ENCODE peak calls at places on chromosomes 11 and 22, in seven cellular contexts. O is uterus, C is heart left ventricle, W is adrenal gland, E is body of pancreas, F is IMR-90, L is Peyer's patch. A is an unnamed sample.

GRCh38 chr11:47587733-47588326 is 1.4 kb downstream of the FAM180B start:
- DNase-seq in W (peak; percentile 42), F (no peak), O (no peak), C (peak; percentile 80), L (no peak), E (no peak), A (peak; percentile 47)

GRCh38 chr11:33779849-33780528 is 5.7 kb upstream of the FBXO3 start:
- DNase-seq in F (peak; percentile 83), E (peak; percentile 32), C (no peak), W (no peak), O (no peak), L (no peak), A (no peak)

GRCh38 chr11:27874998-27875397 is 174.7 kb upstream of the BDNF start:
- DNase-seq in L (no peak), W (no peak), O (no peak), E (no peak), F (no peak), C (no peak), A (no peak)

GRCh38 chr11:59611570-59612565 is 3.7 kb downstream of the OSBP start:
- DNase-seq in F (peak; percentile 67), O (no peak), C (no peak), L (no peak), W (no peak), E (peak; percentile 79), A (no peak)

GRCh38 chr22:47376901-47377520 is 614.6 kb downstream of the TBC1D22A start:
- DNase-seq in E (no peak), F (no peak), C (peak; percentile 48), O (no peak), W (no peak), L (peak; percentile 15), A (no peak)

GRCh38 chr11:73140213-73141030 is 1.7 kb downstream of the FCHSD2 start:
- DNase-seq in C (no peak), W (peak; percentile 57), O (peak; percentile 30), L (peak; percentile 57), E (peak; percentile 34), F (peak; percentile 52), A (peak; percentile 49)

GRCh38 chr22:41355895-41356294 is 25.8 kb upstream of the TEF start:
- DNase-seq in F (no peak), O (no peak), W (no peak), C (no peak), E (no peak), L (no peak), A (no peak)

GRCh38 chr11:10909141-10909883 is 51.5 kb upstream of the ZBED5 start:
- DNase-seq in W (no peak), F (peak; percentile 42), O (no peak), E (no peak), L (no peak), C (no peak), A (no peak)

GRCh38 chr22:46763051-46763705 is 728 bp downstream of the TBC1D22A start:
- DNase-seq in C (peak; percentile 74), O (peak; percentile 68), E (peak; percentile 26), W (peak; percentile 65), L (peak; percentile 73), F (peak; percentile 7), A (peak; percentile 55)

GRCh38 chr11:129374081-129374992 is 1.3 kb upstream of the BARX2 start:
- DNase-seq in E (peak; percentile 31), L (peak; percentile 66), C (no peak), W (no peak), O (no peak), F (no peak), A (no peak)

GRCh38 chr11:16155448-16155847 is 200.9 kb downstream of the SOX6 start:
- DNase-seq in W (no peak), F (no peak), O (no peak), L (no peak), C (no peak), E (no peak), A (no peak)

GRCh38 chr22:29979645-29980303 is 96.8 kb downstream of the MTMR3 start:
- DNase-seq in O (no peak), F (no peak), L (no peak), E (no peak), C (no peak), W (no peak), A (no peak)

GRCh38 chr11:232783-233565 is 3.2 kb downstream of the SIRT3 start:
- DNase-seq in C (no peak), E (no peak), L (no peak), F (no peak), W (no peak), O (no peak), A (no peak)

GRCh38 chr11:106937113-106937512 is 81.2 kb downstream of the GUCY1A2 start:
- DNase-seq in C (no peak), O (no peak), E (no peak), W (no peak), L (no peak), F (no peak), A (no peak)

GRCh38 chr11:43987384-43988039 is 45.1 kb downstream of the C11orf96 start:
- DNase-seq in O (peak; percentile 97), F (peak; percentile 80), W (peak; percentile 94), L (peak; percentile 60), C (peak; percentile 94), E (peak; percentile 66), A (peak; percentile 98)

GRCh38 chr11:13781153-13781552 is 112.7 kb downstream of the FAR1 start:
- DNase-seq in C (no peak), L (no peak), O (no peak), F (no peak), E (no peak), W (no peak), A (no peak)

GRCh38 chr11:69880803-69881445 is 61.7 kb upstream of the FGF3 start:
- DNase-seq in O (no peak), C (no peak), F (no peak), E (no peak), W (no peak), L (peak; percentile 29), A (no peak)

GRCh38 chr11:119694334-119694733 is 34.7 kb downstream of the NECTIN1 start:
- DNase-seq in C (no peak), W (no peak), F (no peak), E (peak; percentile 82), O (no peak), L (peak; percentile 76), A (no peak)

GRCh38 chr11:64859542-64860414 is 15.3 kb upstream of the CDC42BPG start:
- DNase-seq in F (no peak), O (no peak), C (no peak), L (no peak), W (no peak), E (no peak), A (no peak)

GRCh38 chr11:64857485-64857884 is 13.0 kb upstream of the CDC42BPG start:
- DNase-seq in O (no peak), W (no peak), L (no peak), E (no peak), F (no peak), C (no peak), A (no peak)

GRCh38 chr11:64856382-64857227 is 12.2 kb upstream of the CDC42BPG start:
- DNase-seq in C (no peak), E (no peak), W (peak; percentile 92), L (peak; percentile 75), O (peak; percentile 63), F (peak; percentile 85), A (no peak)

GRCh38 chr11:64861227-64861970 is 16.9 kb upstream of the CDC42BPG start:
- DNase-seq in O (no peak), C (no peak), L (no peak), W (no peak), F (no peak), E (no peak), A (no peak)

GRCh38 chr11:64858467-64859401 is 14.3 kb upstream of the CDC42BPG start:
- DNase-seq in E (no peak), W (peak; percentile 82), C (no peak), L (no peak), F (no peak), O (no peak), A (peak; percentile 41)
- TF ChIP-seq POLR2A in E (no peak), W (no peak), C (no peak), L (no peak), F (no peak), O (no peak), A (no peak)

GRCh38 chr11:61897387-61898246 is 6.3 kb upstream of the FADS3 start:
- DNase-seq in L (peak; percentile 83), F (peak; percentile 53), W (peak; percentile 83), O (peak; percentile 83), C (peak; percentile 87), E (peak; percentile 80), A (peak; percentile 82)
- H3K27ac ChIP-seq in L (no peak overlapping the region), F (no peak overlapping the region), W (no peak overlapping the region), O (peak overlapping the region; percentile 59), C (no peak overlapping the region), E (no peak overlapping the region), A (peak overlapping the region; percentile 62)

GRCh38 chr11:131370090-131370751 is at the start of gene NTM:
- DNase-seq in C (no peak), L (no peak), E (peak; percentile 71), W (peak; percentile 66), F (peak; percentile 7), O (no peak), A (peak; percentile 44)
- H3K4me3 ChIP-seq in C (peak within 1 kb of the TSS; percentile 25), L (no peak within 1 kb of the TSS), E (no peak within 1 kb of the TSS), W (peak within 1 kb of the TSS; percentile 16), F (no peak within 1 kb of the TSS), O (no peak within 1 kb of the TSS), A (no peak within 1 kb of the TSS)

GRCh38 chr11:103108933-103109817 is at the start of gene DYNC2H1:
- DNase-seq in F (peak; percentile 91), C (peak; percentile 95), E (peak; percentile 91), L (peak; percentile 89), W (peak; percentile 88), O (peak; percentile 79), A (peak; percentile 94)
- TF ChIP-seq POLR2A in F (no peak), C (no peak), E (peak; percentile 45), L (no peak), W (no peak), O (no peak), A (no peak)

A was measured in testis.